ENCODE peak calls at places on chromosome 13, in four cellular contexts. L is non-pigmented ciliary epithelial cell, H is NCI-H460, P is NCI-H2081. K is an unnamed sample.

GRCh38 chr13:107301724-107302374 is 733.9 kb upstream of the ARGLU1 start:
- DNase-seq in H (peak; percentile 28), P (no peak), L (no peak), K (no peak)

GRCh38 chr13:77180011-77180410 is 146.9 kb downstream of the MYCBP2 start:
- DNase-seq in P (no peak), L (no peak), H (no peak), K (no peak)

GRCh38 chr13:41398494-41399190 is 58.7 kb upstream of the RGCC start:
- DNase-seq in P (no peak), H (no peak), L (no peak), K (no peak)

GRCh38 chr13:51804295-51805172 is 571 bp upstream of the DHRS12 start:
- DNase-seq in L (no peak), P (no peak), H (no peak), K (no peak)

GRCh38 chr13:38824342-38824741 is 137.5 kb downstream of the FREM2 start:
- DNase-seq in P (no peak), L (no peak), H (no peak), K (peak; percentile 12)

GRCh38 chr13:59480857-59481256 is 682.9 kb downstream of the DIAPH3 start:
- DNase-seq in P (no peak), H (no peak), L (no peak), K (no peak)

GRCh38 chr13:101144808-101145419 is 271.4 kb downstream of the NALCN start:
- DNase-seq in L (no peak), P (peak; percentile 38), H (peak; percentile 59), K (peak; percentile 22)

GRCh38 chr13:30222253-30222652 is 85.1 kb downstream of the KATNAL1 start:
- DNase-seq in L (no peak), H (no peak), P (no peak), K (no peak)

GRCh38 chr13:29684441-29684840 is 89.0 kb upstream of the SLC7A1 start:
- DNase-seq in L (no peak), H (no peak), P (no peak), K (peak; percentile 35)

K was measured in foreskin keratinocyte.